ENCODE peak calls at places on chromosomes 13 and 19, in ten cellular contexts. T is NCI-H1694; W is T-helper 9 cell; C is SHP77; J is endothelial cell; I is KBM-7; O is CD8-positive, alpha-beta T cell; P is WTC11; R is GM10248; Z is iPS-NIHi11. L is an unnamed sample.

GRCh38 chr19:41545547-41545946 is 30.4 kb upstream of the CEACAM21 start:
- DNase-seq in C (no peak), R (no peak), P (no peak), W (no peak), T (no peak), Z (no peak), J (no peak), O (no peak), I (peak), L (no peak)

GRCh38 chr19:19386373-19386869 is 19.1 kb upstream of the GATAD2A start:
- DNase-seq in R (no peak), O (peak), W (peak), P (no peak), Z (no peak), T (no peak), J (no peak), I (no peak), C (no peak), L (no peak)

GRCh38 chr13:94280845-94281244 is 198.6 kb downstream of the DCT start:
- DNase-seq in T (no peak), P (no peak), J (no peak), C (no peak), R (no peak), I (no peak), O (no peak), W (no peak), Z (no peak), L (no peak)

GRCh38 chr19:40403262-40403984 is 9.8 kb downstream of the PRX start:
- DNase-seq in P (peak), O (peak), W (peak), Z (peak), T (peak), R (peak), C (peak), J (peak), I (peak), L (no peak)

GRCh38 chr19:34343751-34344150 is 21.2 kb upstream of the GPI start:
- DNase-seq in Z (no peak), I (no peak), J (no peak), O (no peak), P (no peak), T (no peak), R (no peak), C (no peak), W (no peak), L (no peak)

GRCh38 chr19:54462713-54463530 is 656 bp downstream of the LENG9 start:
- DNase-seq in R (peak), Z (peak), J (peak), W (peak), P (peak), C (peak), I (peak), T (peak), O (peak), L (no peak)

GRCh38 chr19:48819366-48819816 is 8.6 kb upstream of the BCAT2 start:
- DNase-seq in W (no peak), O (no peak), P (no peak), Z (peak), J (no peak), R (no peak), T (no peak), I (no peak), C (peak), L (no peak)

GRCh38 chr19:11420429-11420893 is 1.3 kb upstream of the RGL3 start:
- DNase-seq in P (peak), R (no peak), T (no peak), C (peak), O (no peak), J (no peak), Z (no peak), I (peak), W (no peak), L (no peak)

GRCh38 chr19:33434886-33435705 is 61.6 kb downstream of the CEBPG start:
- DNase-seq in J (no peak), I (no peak), O (no peak), R (no peak), P (no peak), W (no peak), T (no peak), C (peak), Z (no peak), L (peak)

GRCh38 chr13:32824061-32824460 is 192.2 kb upstream of the KL start:
- DNase-seq in P (no peak), C (no peak), Z (no peak), T (no peak), I (no peak), W (no peak), R (no peak), O (no peak), J (no peak), L (no peak)

GRCh38 chr19:38803543-38803942 is 9.2 kb downstream of the LGALS4 start:
- DNase-seq in P (no peak), I (no peak), T (no peak), Z (peak), J (no peak), O (no peak), C (no peak), W (no peak), R (no peak), L (no peak)

GRCh38 chr19:45382426-45382825 is 12.1 kb upstream of the ERCC2 start:
- DNase-seq in O (no peak), P (no peak), J (no peak), I (no peak), Z (no peak), R (no peak), C (no peak), T (no peak), W (no peak), L (no peak)

GRCh38 chr13:81714513-81714912 is 1373.6 kb upstream of the SPRY2 start:
- DNase-seq in T (no peak), C (no peak), I (no peak), R (no peak), O (no peak), J (no peak), P (no peak), W (no peak), Z (no peak), L (no peak)

GRCh38 chr13:29496241-29496712 is 99.2 kb downstream of the SLC7A1 start:
- DNase-seq in W (no peak), O (no peak), P (no peak), T (no peak), Z (peak), I (peak), R (peak), J (no peak), C (no peak), L (no peak)

GRCh38 chr19:12695090-12695489 is 1.3 kb downstream of the FBXW9 start:
- DNase-seq in I (no peak), J (no peak), T (no peak), R (no peak), P (no peak), Z (no peak), C (no peak), O (no peak), W (no peak), L (no peak)

GRCh38 chr19:48746738-48747575 is at the start of gene IZUMO1:
- DNase-seq in I (no peak), P (peak), O (peak), W (no peak), Z (peak), R (peak), T (peak), C (no peak), J (peak), L (no peak)

GRCh38 chr13:50387124-50387581 is 371.9 kb downstream of the KCNRG start:
- DNase-seq in O (peak), I (peak), W (peak), Z (peak), J (no peak), R (peak), T (peak), C (peak), P (peak), L (peak)

GRCh38 chr19:42409477-42409876 is 17.7 kb downstream of the LIPE start:
- DNase-seq in R (no peak), J (no peak), C (no peak), T (no peak), O (no peak), P (no peak), W (no peak), I (no peak), Z (peak), L (no peak)

GRCh38 chr19:39402417-39403297 is 4.0 kb upstream of the ZFP36 start:
- DNase-seq in I (peak), C (peak), R (peak), O (peak), J (peak), T (peak), W (peak), P (peak), Z (peak), L (peak)

GRCh38 chr19:45677351-45678230 is 9.6 kb downstream of the GIPR start:
- DNase-seq in P (peak), T (no peak), C (no peak), J (peak), O (peak), R (peak), Z (peak), W (peak), I (no peak), L (no peak)

GRCh38 chr19:31344403-31344802 is 4.8 kb downstream of the TSHZ3 start:
- DNase-seq in Z (no peak), I (no peak), P (no peak), J (no peak), C (no peak), T (no peak), R (no peak), O (no peak), W (no peak), L (no peak)

GRCh38 chr19:48479686-48480085 is 10.5 kb downstream of the CYTH2 start:
- DNase-seq in Z (no peak), W (no peak), T (no peak), J (no peak), I (no peak), R (no peak), O (no peak), C (no peak), P (no peak), L (no peak)

GRCh38 chr13:113129480-113129879 is 6.9 kb downstream of the F10 start:
- DNase-seq in W (no peak), R (no peak), C (no peak), Z (peak), I (no peak), J (no peak), O (no peak), P (no peak), T (no peak), L (no peak)

GRCh38 chr13:71659427-71659826 is 207.6 kb downstream of the DACH1 start:
- DNase-seq in R (no peak), W (no peak), Z (no peak), J (no peak), C (no peak), P (no peak), I (no peak), T (no peak), O (no peak), L (no peak)

GRCh38 chr13:93307166-93307565 is 80.6 kb downstream of the GPC6 start:
- DNase-seq in J (no peak), C (no peak), W (no peak), Z (no peak), P (no peak), O (no peak), I (no peak), T (no peak), R (no peak), L (no peak)

GRCh38 chr13:47332149-47332548 is 435.3 kb upstream of the HTR2A start:
- DNase-seq in W (no peak), O (no peak), I (no peak), P (no peak), C (no peak), Z (no peak), J (no peak), R (no peak), T (no peak), L (no peak)

GRCh38 chr19:23203841-23204344 is 46.3 kb downstream of the ZNF724 start:
- DNase-seq in I (no peak), C (no peak), P (peak), W (no peak), O (no peak), T (no peak), R (no peak), Z (peak), J (no peak), L (no peak)

GRCh38 chr13:36207672-36208071 is 6.7 kb downstream of the SOHLH2 start:
- DNase-seq in Z (no peak), W (no peak), O (no peak), J (no peak), C (no peak), I (no peak), R (no peak), P (no peak), T (no peak), L (no peak)

GRCh38 chr19:47058621-47059020 is 10.2 kb upstream of the TMEM160 start:
- DNase-seq in Z (no peak), R (no peak), J (no peak), P (no peak), O (no peak), T (no peak), I (no peak), C (no peak), W (no peak), L (no peak)

GRCh38 chr19:10295305-10295846 is 5.6 kb downstream of the ICAM5 start:
- DNase-seq in W (peak), R (peak), C (no peak), T (no peak), Z (peak), I (no peak), O (peak), J (no peak), P (peak), L (no peak)

GRCh38 chr19:40214936-40215335 is 3.2 kb downstream of the TTC9B start:
- DNase-seq in W (no peak), I (no peak), O (no peak), R (no peak), T (no peak), P (no peak), C (no peak), J (no peak), Z (no peak), L (no peak)

GRCh38 chr19:18294467-18294864 is 13.0 kb upstream of the JUND start:
- DNase-seq in Z (peak), J (no peak), R (no peak), W (peak), P (peak), C (peak), T (peak), O (peak), I (no peak), L (peak)

GRCh38 chr13:42906257-42906656 is 85.8 kb downstream of the EPSTI1 start:
- DNase-seq in W (no peak), I (no peak), O (no peak), T (no peak), Z (no peak), C (no peak), J (no peak), R (no peak), P (no peak), L (no peak)

GRCh38 chr13:100100115-100100879 is 11.4 kb downstream of the PCCA start:
- DNase-seq in J (no peak), T (no peak), O (no peak), R (no peak), Z (no peak), I (peak), C (no peak), P (no peak), W (no peak), L (peak)

GRCh38 chr19:5567360-5567970 is at the start of gene TINCR:
- DNase-seq in J (peak), Z (peak), O (no peak), I (no peak), T (no peak), W (no peak), R (no peak), C (no peak), P (peak), L (no peak)

GRCh38 chr13:72521965-72522661 is 205.3 kb downstream of the MZT1 start:
- DNase-seq in Z (no peak), I (no peak), P (no peak), T (no peak), W (no peak), O (no peak), J (no peak), C (no peak), R (no peak), L (no peak)

GRCh38 chr13:93080166-93080565 is 146.4 kb upstream of the GPC6 start:
- DNase-seq in C (no peak), T (no peak), W (no peak), O (no peak), Z (no peak), I (no peak), J (no peak), R (no peak), P (no peak), L (no peak)

GRCh38 chr19:46812898-46813569 is 24.6 kb upstream of the SLC1A5 start:
- DNase-seq in Z (no peak), T (no peak), I (no peak), P (peak), O (no peak), C (no peak), R (no peak), W (no peak), J (no peak), L (no peak)

GRCh38 chr19:15015946-15016542 is 33.2 kb upstream of the CASP14 start:
- DNase-seq in C (no peak), T (no peak), O (no peak), P (peak), J (peak), Z (peak), I (peak), R (no peak), W (no peak), L (no peak)

GRCh38 chr13:48501705-48502104 is 31.2 kb downstream of the RCBTB2 start:
- DNase-seq in C (no peak), R (no peak), Z (no peak), O (no peak), J (no peak), P (no peak), T (no peak), I (no peak), W (no peak), L (no peak)

L was measured in COR-L47.